ENCODE peak calls at places on chromosomes 6 and 20, in six cellular contexts. One of them, this sample, is unnamed. For H3K4me1 and H3K27me3, the result is how much of the 10 kb centered on the place peaks cover.

GRCh38 chr6:1625352-1625773 is 15.6 kb downstream of the FOXC1 start:
- DNase-seq in gastrocnemius medialis: no peak
- DNase-seq in hepatocyte: no peak
- DNase-seq in neural progenitor cell: peak
- DNase-seq in heart left ventricle: no peak
- DNase-seq in IMR-90: peak
- DNase-seq in this sample: no peak

GRCh38 chr6:161369339-161369738 is 95.5 kb upstream of the AGPAT4 start:
- DNase-seq in gastrocnemius medialis: no peak
- DNase-seq in hepatocyte: peak
- DNase-seq in neural progenitor cell: no peak
- DNase-seq in heart left ventricle: no peak
- DNase-seq in IMR-90: peak
- DNase-seq in this sample: no peak

GRCh38 chr6:105163186-105163585 is 16.6 kb downstream of the POPDC3 start:
- DNase-seq in gastrocnemius medialis: no peak
- DNase-seq in hepatocyte: no peak
- DNase-seq in neural progenitor cell: no peak
- DNase-seq in heart left ventricle: no peak
- DNase-seq in IMR-90: peak
- DNase-seq in this sample: no peak

GRCh38 chr20:31953749-31954148 is 1.9 kb upstream of the PDRG1 start:
- DNase-seq in gastrocnemius medialis: no peak
- DNase-seq in hepatocyte: no peak
- DNase-seq in neural progenitor cell: no peak
- DNase-seq in heart left ventricle: no peak
- DNase-seq in IMR-90: no peak
- DNase-seq in this sample: no peak

GRCh38 chr20:36036688-36037087 is 68.3 kb downstream of the CNBD2 start:
- DNase-seq in gastrocnemius medialis: no peak
- DNase-seq in hepatocyte: no peak
- DNase-seq in neural progenitor cell: peak
- DNase-seq in heart left ventricle: no peak
- DNase-seq in IMR-90: no peak
- DNase-seq in this sample: no peak

GRCh38 chr6:28258877-28259777 is at the start of gene NKAPL:
- DNase-seq in gastrocnemius medialis: peak
- DNase-seq in hepatocyte: no peak
- DNase-seq in neural progenitor cell: no peak
- DNase-seq in heart left ventricle: peak
- DNase-seq in IMR-90: peak
- DNase-seq in this sample: peak

GRCh38 chr20:19407731-19408130 is 195.3 kb downstream of the SLC24A3 start:
- DNase-seq in gastrocnemius medialis: no peak
- DNase-seq in hepatocyte: peak
- DNase-seq in neural progenitor cell: no peak
- DNase-seq in heart left ventricle: no peak
- DNase-seq in IMR-90: no peak
- DNase-seq in this sample: no peak

GRCh38 chr20:36482044-36482473 is 59.3 kb upstream of the MYL9 start:
- DNase-seq in gastrocnemius medialis: peak
- DNase-seq in hepatocyte: no peak
- DNase-seq in neural progenitor cell: no peak
- DNase-seq in heart left ventricle: peak
- DNase-seq in IMR-90: no peak
- DNase-seq in this sample: peak

GRCh38 chr6:45327956-45328522 is at the start of gene RUNX2:
- DNase-seq in gastrocnemius medialis: no peak
- DNase-seq in hepatocyte: peak
- DNase-seq in neural progenitor cell: no peak
- DNase-seq in heart left ventricle: no peak
- DNase-seq in IMR-90: peak
- DNase-seq in this sample: no peak

GRCh38 chr6:89562114-89562815 is 76.3 kb downstream of the LYRM2 start:
- DNase-seq in gastrocnemius medialis: no peak
- DNase-seq in hepatocyte: no peak
- DNase-seq in neural progenitor cell: peak
- DNase-seq in heart left ventricle: no peak
- DNase-seq in IMR-90: no peak
- DNase-seq in this sample: no peak

GRCh38 chr6:33620158-33620583 is 951 bp upstream of the ITPR3 start:
- DNase-seq in gastrocnemius medialis: no peak
- DNase-seq in hepatocyte: peak
- DNase-seq in neural progenitor cell: peak
- DNase-seq in heart left ventricle: no peak
- DNase-seq in IMR-90: no peak
- DNase-seq in this sample: peak

GRCh38 chr6:133341607-133342158 is 100.5 kb downstream of the EYA4 start:
- DNase-seq in gastrocnemius medialis: no peak
- DNase-seq in hepatocyte: peak
- DNase-seq in neural progenitor cell: no peak
- DNase-seq in heart left ventricle: no peak
- DNase-seq in IMR-90: peak
- DNase-seq in this sample: no peak

GRCh38 chr6:163570579-163571231 is 156.2 kb downstream of the QKI start:
- DNase-seq in gastrocnemius medialis: no peak
- DNase-seq in hepatocyte: no peak
- DNase-seq in neural progenitor cell: no peak
- DNase-seq in heart left ventricle: no peak
- DNase-seq in IMR-90: peak
- DNase-seq in this sample: no peak

GRCh38 chr6:5105146-5105545 is 20.0 kb downstream of the PPP1R3G start:
- DNase-seq in gastrocnemius medialis: no peak
- DNase-seq in hepatocyte: no peak
- DNase-seq in neural progenitor cell: no peak
- DNase-seq in heart left ventricle: no peak
- DNase-seq in IMR-90: no peak
- DNase-seq in this sample: no peak

GRCh38 chr6:51541847-51542246 is 545.6 kb downstream of the PKHD1 start:
- DNase-seq in gastrocnemius medialis: no peak
- DNase-seq in hepatocyte: peak
- DNase-seq in neural progenitor cell: peak
- DNase-seq in heart left ventricle: no peak
- DNase-seq in IMR-90: no peak
- DNase-seq in this sample: no peak

GRCh38 chr6:33967966-33968724 is 164.3 kb upstream of the MLN start:
- DNase-seq in gastrocnemius medialis: no peak
- DNase-seq in hepatocyte: no peak
- DNase-seq in neural progenitor cell: peak
- DNase-seq in heart left ventricle: no peak
- DNase-seq in IMR-90: no peak
- DNase-seq in this sample: no peak

GRCh38 chr20:31740208-31740607 is 1.1 kb downstream of the TPX2 start:
- DNase-seq in gastrocnemius medialis: no peak
- DNase-seq in hepatocyte: no peak
- DNase-seq in neural progenitor cell: peak
- DNase-seq in heart left ventricle: no peak
- DNase-seq in IMR-90: peak
- DNase-seq in this sample: no peak

GRCh38 chr20:62641749-62642665 is at the start of gene SLCO4A1:
- DNase-seq in gastrocnemius medialis: peak
- DNase-seq in hepatocyte: peak
- DNase-seq in neural progenitor cell: peak
- DNase-seq in heart left ventricle: peak
- DNase-seq in IMR-90: peak
- DNase-seq in this sample: peak
- H3K4me1 ChIP-seq in gastrocnemius medialis: under half
- H3K4me1 ChIP-seq in hepatocyte: under half
- H3K4me1 ChIP-seq in neural progenitor cell: under half
- H3K4me1 ChIP-seq in heart left ventricle: half or more
- H3K4me1 ChIP-seq in IMR-90: under half
- H3K4me1 ChIP-seq in this sample: under half

GRCh38 chr20:23687986-23688385 is 852 bp downstream of the CST4 start:
- DNase-seq in gastrocnemius medialis: no peak
- DNase-seq in hepatocyte: no peak
- DNase-seq in neural progenitor cell: no peak
- DNase-seq in heart left ventricle: no peak
- DNase-seq in IMR-90: no peak
- DNase-seq in this sample: no peak

GRCh38 chr20:23691675-23692074 is 2.8 kb upstream of the CST4 start:
- DNase-seq in gastrocnemius medialis: no peak
- DNase-seq in hepatocyte: no peak
- DNase-seq in neural progenitor cell: no peak
- DNase-seq in heart left ventricle: no peak
- DNase-seq in IMR-90: peak
- DNase-seq in this sample: no peak

GRCh38 chr20:23689399-23689690 is 507 bp upstream of the CST4 start:
- DNase-seq in gastrocnemius medialis: no peak
- DNase-seq in hepatocyte: no peak
- DNase-seq in neural progenitor cell: no peak
- DNase-seq in heart left ventricle: no peak
- DNase-seq in IMR-90: no peak
- DNase-seq in this sample: no peak

GRCh38 chr20:23690581-23690980 is 1.7 kb upstream of the CST4 start:
- DNase-seq in gastrocnemius medialis: no peak
- DNase-seq in hepatocyte: no peak
- DNase-seq in neural progenitor cell: no peak
- DNase-seq in heart left ventricle: no peak
- DNase-seq in IMR-90: no peak
- DNase-seq in this sample: no peak

DNA sequence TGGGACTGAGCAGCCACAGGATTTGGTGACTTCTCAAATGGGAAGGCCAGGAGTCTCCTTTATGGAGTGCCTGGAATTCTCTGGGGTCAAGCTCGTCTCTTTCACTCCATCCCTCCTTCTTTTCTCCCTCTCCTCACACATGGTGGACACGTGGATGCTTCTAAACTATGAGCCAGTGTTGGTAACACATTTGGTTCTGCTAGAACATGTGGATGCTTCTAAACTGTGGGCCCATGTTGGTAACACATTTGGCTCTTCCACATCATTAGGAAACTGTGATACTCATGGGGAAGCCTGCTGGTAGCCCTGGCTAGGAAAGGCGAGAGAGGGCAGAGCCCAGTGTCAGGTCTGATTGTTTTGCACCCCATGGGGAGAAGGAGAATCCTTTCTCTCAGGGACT is 3.9 kb upstream of the CST4 start:
- DNase-seq in gastrocnemius medialis: no peak
- DNase-seq in hepatocyte: no peak
- DNase-seq in neural progenitor cell: no peak
- DNase-seq in heart left ventricle: no peak
- DNase-seq in IMR-90: no peak
- DNase-seq in this sample: no peak
- TF ChIP-seq CTCF in gastrocnemius medialis: no peak
- TF ChIP-seq CTCF in hepatocyte: no peak
- TF ChIP-seq CTCF in neural progenitor cell: no peak
- TF ChIP-seq CTCF in heart left ventricle: no peak
- TF ChIP-seq CTCF in IMR-90: no peak
- TF ChIP-seq CTCF in this sample: no peak

GRCh38 chr20:64168381-64169088 is 4.3 kb downstream of the MYT1 start:
- DNase-seq in gastrocnemius medialis: no peak
- DNase-seq in hepatocyte: no peak
- DNase-seq in neural progenitor cell: no peak
- DNase-seq in heart left ventricle: no peak
- DNase-seq in IMR-90: no peak
- DNase-seq in this sample: no peak
- H3K27me3 ChIP-seq in gastrocnemius medialis: under half
- H3K27me3 ChIP-seq in hepatocyte: under half
- H3K27me3 ChIP-seq in neural progenitor cell: under half
- H3K27me3 ChIP-seq in heart left ventricle: half or more
- H3K27me3 ChIP-seq in IMR-90: half or more
- H3K27me3 ChIP-seq in this sample: under half

GRCh38 chr6:108635505-108636226 is 74.9 kb downstream of the FOXO3 start:
- DNase-seq in gastrocnemius medialis: no peak
- DNase-seq in hepatocyte: no peak
- DNase-seq in neural progenitor cell: peak
- DNase-seq in heart left ventricle: no peak
- DNase-seq in IMR-90: no peak
- DNase-seq in this sample: no peak
- H3K4me1 ChIP-seq in gastrocnemius medialis: half or more
- H3K4me1 ChIP-seq in hepatocyte: under half
- H3K4me1 ChIP-seq in neural progenitor cell: under half
- H3K4me1 ChIP-seq in heart left ventricle: half or more
- H3K4me1 ChIP-seq in IMR-90: under half
- H3K4me1 ChIP-seq in this sample: under half

DNA sequence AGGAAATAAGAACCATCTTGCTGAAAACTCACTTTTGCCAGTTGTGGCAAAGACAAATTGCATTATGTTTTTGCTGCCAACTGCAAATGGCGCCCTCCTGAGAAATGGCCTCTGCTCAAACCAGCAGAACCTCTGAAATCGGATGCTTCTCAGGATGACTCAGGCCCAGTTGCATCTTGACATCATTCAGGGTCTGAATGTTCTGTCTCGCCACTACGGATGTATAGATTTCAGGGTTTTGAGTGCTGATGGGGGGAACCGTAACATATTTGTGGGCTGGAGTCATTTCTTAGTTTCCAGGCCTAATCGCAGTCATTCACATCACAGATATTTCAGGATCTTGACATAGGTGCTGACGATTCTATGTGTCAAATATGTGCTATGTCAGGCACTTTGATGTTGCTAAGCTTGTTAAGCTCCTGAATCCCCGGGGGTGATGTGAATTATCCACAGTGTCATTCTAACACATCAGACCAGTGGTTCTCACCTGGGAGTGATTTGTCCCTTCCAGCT is 207.1 kb downstream of the NFATC2 start:
- DNase-seq in gastrocnemius medialis: no peak
- DNase-seq in hepatocyte: peak
- DNase-seq in neural progenitor cell: no peak
- DNase-seq in heart left ventricle: no peak
- DNase-seq in IMR-90: peak
- DNase-seq in this sample: no peak
- TF ChIP-seq CTCF in gastrocnemius medialis: no peak
- TF ChIP-seq CTCF in hepatocyte: no peak
- TF ChIP-seq CTCF in neural progenitor cell: no peak
- TF ChIP-seq CTCF in heart left ventricle: no peak
- TF ChIP-seq CTCF in IMR-90: peak
- TF ChIP-seq CTCF in this sample: no peak

GRCh38 chr6:106927531-106928398 is 46.8 kb downstream of the CD24 start:
- DNase-seq in gastrocnemius medialis: no peak
- DNase-seq in hepatocyte: peak
- DNase-seq in neural progenitor cell: peak
- DNase-seq in heart left ventricle: peak
- DNase-seq in IMR-90: peak
- DNase-seq in this sample: peak
- H3K27me3 ChIP-seq in gastrocnemius medialis: under half
- H3K27me3 ChIP-seq in hepatocyte: under half
- H3K27me3 ChIP-seq in neural progenitor cell: under half
- H3K27me3 ChIP-seq in heart left ventricle: under half
- H3K27me3 ChIP-seq in IMR-90: under half
- H3K27me3 ChIP-seq in this sample: under half

GRCh38 chr6:154504865-154505449 is 5.5 kb downstream of the CNKSR3 start:
- DNase-seq in gastrocnemius medialis: no peak
- DNase-seq in hepatocyte: no peak
- DNase-seq in neural progenitor cell: no peak
- DNase-seq in heart left ventricle: no peak
- DNase-seq in IMR-90: no peak
- DNase-seq in this sample: no peak
- H3K4me1 ChIP-seq in gastrocnemius medialis: under half
- H3K4me1 ChIP-seq in hepatocyte: under half
- H3K4me1 ChIP-seq in neural progenitor cell: under half
- H3K4me1 ChIP-seq in heart left ventricle: under half
- H3K4me1 ChIP-seq in IMR-90: under half
- H3K4me1 ChIP-seq in this sample: under half

GRCh38 chr20:39829255-39829654 is 859.8 kb downstream of the MAFB start:
- DNase-seq in gastrocnemius medialis: no peak
- DNase-seq in hepatocyte: peak
- DNase-seq in neural progenitor cell: peak
- DNase-seq in heart left ventricle: no peak
- DNase-seq in IMR-90: peak
- DNase-seq in this sample: no peak
- TF ChIP-seq CTCF in gastrocnemius medialis: no peak
- TF ChIP-seq CTCF in hepatocyte: peak
- TF ChIP-seq CTCF in neural progenitor cell: peak
- TF ChIP-seq CTCF in heart left ventricle: no peak
- TF ChIP-seq CTCF in IMR-90: peak
- TF ChIP-seq CTCF in this sample: no peak